ENCODE peak calls at places on chromosomes 4 and X, in eight cellular contexts. J, Y, K, I, N, Z, R and W are unnamed samples.

GRCh38 chr4:170741856-170742255 is 652.1 kb upstream of the AADAT start:
- DNase-seq in J (no peak), Y (peak; percentile 1), K (no peak), I (no peak), N (no peak), Z (no peak), R (no peak), W (no peak)

GRCh38 chr4:169621754-169622481 is 1.5 kb downstream of the CLCN3 start:
- DNase-seq in J (no peak), Y (peak; percentile 93), K (peak; percentile 7), I (no peak), N (no peak), Z (no peak), R (no peak), W (no peak)

GRCh38 chr4:5500165-5500564 is 208.2 kb downstream of the EVC2 start:
- DNase-seq in J (no peak), Y (peak; percentile 55), K (no peak), I (no peak), N (no peak), Z (no peak), R (no peak), W (no peak)

GRCh38 chr4:40976343-40976742 is 226.6 kb downstream of the NSUN7 start:
- DNase-seq in J (peak; percentile 59), Y (peak; percentile 49), K (peak; percentile 9), I (no peak), N (peak; percentile 40), Z (no peak), R (no peak), W (peak; percentile 32)

GRCh38 chr4:16227462-16227868 is 1.2 kb upstream of the TAPT1 start:
- DNase-seq in J (no peak), Y (peak; percentile 25), K (no peak), I (peak; percentile 53), N (peak; percentile 32), Z (no peak), R (no peak), W (no peak)

GRCh38 chr4:16157609-16158503 is 68.4 kb downstream of the TAPT1 start:
- DNase-seq in J (no peak), Y (peak; percentile 35), K (no peak), I (no peak), N (no peak), Z (no peak), R (no peak), W (no peak)

GRCh38 chr4:26217961-26218676 is 102.7 kb upstream of the RBPJ start:
- DNase-seq in J (no peak), Y (no peak), K (no peak), I (peak; percentile 32), N (no peak), Z (no peak), R (no peak), W (no peak)

GRCh38 chrX:129797251-129797906 is 17.6 kb downstream of the SASH3 start:
- DNase-seq in J (no peak), Y (no peak), K (no peak), I (no peak), N (no peak), Z (no peak), R (no peak), W (no peak)

GRCh38 chr4:102600689-102601088 is 99.5 kb downstream of the NFKB1 start:
- DNase-seq in J (no peak), Y (no peak), K (no peak), I (no peak), N (no peak), Z (no peak), R (no peak), W (no peak)

GRCh38 chr4:46844325-46844917 is 64.6 kb downstream of the COX7B2 start:
- DNase-seq in J (peak; percentile 40), Y (peak; percentile 52), K (peak; percentile 52), I (no peak), N (peak; percentile 24), Z (peak; percentile 7), R (peak; percentile 55), W (peak; percentile 55)

GRCh38 chrX:54529559-54530357 is at the start of gene GNL3L:
- DNase-seq in J (peak; percentile 86), Y (peak; percentile 79), K (peak; percentile 69), I (peak; percentile 75), N (peak; percentile 87), Z (peak; percentile 19), R (peak; percentile 33), W (peak; percentile 34)

GRCh38 chrX:71992711-71993110 is 82.1 kb downstream of the NHSL2 start:
- DNase-seq in J (no peak), Y (no peak), K (no peak), I (no peak), N (no peak), Z (no peak), R (no peak), W (no peak)

GRCh38 chrX:100939336-100939735 is 10.6 kb upstream of the XKRX start:
- DNase-seq in J (no peak), Y (no peak), K (no peak), I (no peak), N (no peak), Z (no peak), R (no peak), W (no peak)

GRCh38 chr4:1594871-1595788 is 89.0 kb downstream of the FAM53A start:
- DNase-seq in J (no peak), Y (no peak), K (no peak), I (no peak), N (no peak), Z (no peak), R (no peak), W (no peak)

GRCh38 chr4:105828074-105828473 is 67.2 kb upstream of the NPNT start:
- DNase-seq in J (no peak), Y (no peak), K (no peak), I (no peak), N (no peak), Z (no peak), R (no peak), W (no peak)

GRCh38 chr4:2061208-2062131 is 2.3 kb downstream of the NAT8L start:
- DNase-seq in J (no peak), Y (no peak), K (no peak), I (no peak), N (no peak), Z (no peak), R (no peak), W (no peak)

GRCh38 chr4:74625981-74626380 is 168.3 kb downstream of the BTC start:
- DNase-seq in J (no peak), Y (no peak), K (no peak), I (no peak), N (no peak), Z (no peak), R (no peak), W (no peak)

GRCh38 chrX:47174376-47174775 is 19.3 kb upstream of the UBA1 start:
- DNase-seq in J (no peak), Y (no peak), K (no peak), I (no peak), N (no peak), Z (no peak), R (no peak), W (no peak)

GRCh38 chr4:170979736-170980135 is 833.5 kb upstream of the GALNTL6 start:
- DNase-seq in J (no peak), Y (peak; percentile 10), K (no peak), I (no peak), N (no peak), Z (no peak), R (peak; percentile 4), W (no peak)

GRCh38 chr4:5416637-5417036 is 291.7 kb downstream of the EVC2 start:
- DNase-seq in J (no peak), Y (no peak), K (no peak), I (no peak), N (no peak), Z (no peak), R (no peak), W (no peak)

GRCh38 chrX:103464774-103465117 is 54.5 kb downstream of the RAB40A start:
- DNase-seq in J (peak; percentile 72), Y (peak; percentile 66), K (peak; percentile 64), I (peak; percentile 31), N (peak; percentile 42), Z (no peak), R (peak; percentile 27), W (peak; percentile 34)

GRCh38 chr4:141132689-141133145 is 552 bp downstream of the RNF150 start:
- DNase-seq in J (no peak), Y (peak; percentile 16), K (no peak), I (no peak), N (peak; percentile 3), Z (no peak), R (no peak), W (no peak)

GRCh38 chr4:142516686-142517145 is 329.4 kb downstream of the INPP4B start:
- DNase-seq in J (no peak), Y (peak; percentile 22), K (no peak), I (no peak), N (no peak), Z (peak; percentile 47), R (no peak), W (no peak)

GRCh38 chr4:6693274-6694176 is at the start of gene S100P:
- DNase-seq in J (peak; percentile 88), Y (no peak), K (no peak), I (no peak), N (no peak), Z (no peak), R (no peak), W (no peak)